ENCODE peak calls at places on chromosomes 3 and 15, in eight cellular contexts. B is IMR-90, D is H54, H is sigmoid colon, S is tibial nerve, Y is transverse colon, O is body of pancreas, W is A549. J is an unnamed sample.

GRCh38 chr3:33915796-33916589 is 117.6 kb downstream of the PDCD6IP start:
- DNase-seq in B (peak; percentile 28), D (no peak), H (no peak), S (no peak), Y (no peak), O (no peak), W (peak; percentile 69), J (no peak)

GRCh38 chr3:127035672-127036071 is 52.8 kb downstream of the PLXNA1 start:
- DNase-seq in B (peak; percentile 77), D (peak; percentile 98), H (peak; percentile 83), S (peak; percentile 50), Y (peak; percentile 91), O (peak; percentile 64), W (peak; percentile 55), J (no peak)

GRCh38 chr3:51985971-51986947 is 2.9 kb downstream of the ACY1 start:
- DNase-seq in B (no peak), D (no peak), H (no peak), S (no peak), Y (peak; percentile 67), O (no peak), W (no peak), J (no peak)

GRCh38 chr3:89419647-89420141 is 312.3 kb downstream of the EPHA3 start:
- DNase-seq in B (no peak), D (no peak), H (no peak), S (no peak), Y (no peak), O (no peak), W (no peak), J (no peak)

GRCh38 chr3:123881771-123882170 is 2.4 kb downstream of the MYLK start:
- DNase-seq in B (no peak), D (no peak), H (no peak), S (no peak), Y (no peak), O (no peak), W (no peak), J (no peak)

GRCh38 chr3:97102641-97103040 is 288.2 kb downstream of the EPHA6 start:
- DNase-seq in B (no peak), D (no peak), H (no peak), S (no peak), Y (no peak), O (no peak), W (no peak), J (no peak)

GRCh38 chr3:95227092-95227491 is 1164.2 kb downstream of the NSUN3 start:
- DNase-seq in B (no peak), D (no peak), H (no peak), S (no peak), Y (no peak), O (no peak), W (no peak), J (no peak)

GRCh38 chr15:50256188-50257041 is 9.1 kb downstream of the HDC start:
- DNase-seq in B (peak; percentile 89), D (no peak), H (no peak), S (no peak), Y (no peak), O (no peak), W (peak; percentile 84), J (no peak)

GRCh38 chr15:65194826-65195541 is 9.8 kb upstream of the CLPX start:
- DNase-seq in B (no peak), D (no peak), H (peak; percentile 81), S (no peak), Y (no peak), O (no peak), W (no peak), J (no peak)

GRCh38 chr3:173306110-173306509 is 91.4 kb upstream of the NLGN1 start:
- DNase-seq in B (no peak), D (no peak), H (no peak), S (no peak), Y (no peak), O (no peak), W (no peak), J (no peak)

GRCh38 chr3:124775776-124776336 is 45.6 kb downstream of the UMPS start:
- DNase-seq in B (no peak), D (no peak), H (no peak), S (no peak), Y (no peak), O (no peak), W (no peak), J (no peak)

GRCh38 chr15:38768970-38769369 is 204.4 kb upstream of the RASGRP1 start:
- DNase-seq in B (peak; percentile 34), D (no peak), H (no peak), S (peak; percentile 32), Y (no peak), O (peak; percentile 13), W (peak; percentile 14), J (no peak)

GRCh38 chr15:59522988-59523461 is 85.0 kb downstream of the FAM81A start:
- DNase-seq in B (no peak), D (no peak), H (no peak), S (no peak), Y (no peak), O (no peak), W (no peak), J (no peak)

GRCh38 chr3:140816372-140816771 is 125.3 kb upstream of the SLC25A36 start:
- DNase-seq in B (no peak), D (no peak), H (no peak), S (no peak), Y (no peak), O (no peak), W (no peak), J (no peak)

DNA sequence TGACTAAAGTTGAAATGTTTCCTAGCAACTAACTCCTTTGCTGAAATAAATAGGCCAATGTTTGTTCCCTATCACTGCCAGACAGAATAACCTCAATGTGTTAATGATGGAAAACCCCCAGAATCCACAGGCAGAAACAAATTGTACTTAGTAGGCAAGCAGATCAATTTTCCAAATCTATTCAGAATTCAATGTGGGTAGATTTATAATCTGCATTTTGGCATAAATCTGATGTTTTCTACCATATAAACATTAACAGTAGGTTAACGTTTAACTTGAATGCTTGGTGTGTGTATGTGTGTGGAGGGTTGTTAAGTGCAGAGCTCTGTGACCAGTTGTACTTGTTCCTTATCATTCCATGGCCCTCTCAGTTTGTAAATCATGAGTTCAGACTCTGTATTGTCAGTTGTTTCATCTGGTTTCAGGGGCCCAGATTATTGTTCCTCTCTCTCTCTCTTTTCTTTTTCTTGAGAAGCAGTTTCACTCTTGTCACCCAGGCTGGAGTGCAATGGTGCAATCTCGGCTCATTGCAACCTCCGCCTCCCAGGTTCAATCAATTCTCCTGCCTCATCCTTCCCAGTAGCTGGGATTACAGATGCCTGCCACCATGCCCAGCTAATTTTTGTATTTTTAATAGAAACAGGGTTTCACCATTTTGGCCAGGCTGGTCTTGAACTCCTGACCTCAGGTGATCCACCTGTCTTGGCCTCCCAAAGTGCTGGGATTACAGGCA is 32.8 kb downstream of the PLSCR1 start:
- DNase-seq in B (no peak), D (no peak), H (no peak), S (no peak), Y (no peak), O (peak; percentile 39), W (no peak), J (peak; percentile 56)
- TF ChIP-seq POLR2A in B (no peak), D (no peak), H (no peak), S (no peak), Y (peak; percentile 12), O (peak; percentile 41), W (no peak), J (no peak)

DNA sequence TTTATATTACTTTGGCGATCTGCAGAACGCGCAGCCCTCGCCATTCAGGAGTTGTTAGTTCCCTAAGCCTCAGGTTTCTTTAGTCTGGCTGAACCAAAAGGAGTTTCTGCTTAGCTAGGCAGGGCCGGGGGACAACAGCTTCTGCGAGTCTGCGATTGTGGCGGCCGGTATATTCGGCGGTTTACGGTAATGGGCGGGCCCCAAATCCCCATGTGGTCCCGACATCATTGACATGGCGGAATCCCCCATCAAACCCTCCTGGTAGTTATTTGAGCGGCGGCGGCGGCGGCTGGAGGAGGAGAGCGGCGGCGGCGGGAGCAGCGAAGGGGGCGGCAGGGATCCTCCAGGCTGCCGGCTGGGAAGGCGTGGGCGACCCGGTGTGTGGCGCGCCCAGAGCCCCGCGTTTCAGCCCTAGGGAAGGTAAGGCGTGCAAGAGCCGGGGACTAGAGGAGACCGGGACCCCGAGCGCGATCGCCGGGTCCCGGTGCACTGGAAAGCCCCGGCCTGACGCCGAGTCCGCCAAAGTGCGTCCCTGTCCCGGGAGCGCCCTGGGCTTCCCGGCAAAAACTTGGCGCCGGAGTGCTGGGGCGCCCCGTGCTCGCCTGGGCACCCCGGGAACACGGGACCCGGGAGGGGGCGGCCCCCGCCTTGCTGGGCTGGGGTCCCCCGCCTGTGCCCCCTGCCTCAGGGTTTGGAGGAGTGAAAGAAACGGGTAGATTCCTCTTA is at the start of gene FNDC3B:
- DNase-seq in B (peak; percentile 95), D (peak; percentile 76), H (peak; percentile 97), S (peak; percentile 90), Y (peak; percentile 96), O (peak; percentile 95), W (peak; percentile 93), J (peak; percentile 95)
- TF ChIP-seq POLR2A in B (peak; percentile 93), D (peak; percentile 79), H (peak; percentile 86), S (peak; percentile 90), Y (peak; percentile 87), O (peak; percentile 98), W (peak; percentile 56), J (peak; percentile 98)

GRCh38 chr3:101827211-101828174 is 21.8 kb upstream of the NFKBIZ start:
- DNase-seq in B (peak; percentile 84), D (no peak), H (peak; percentile 90), S (peak; percentile 60), Y (peak; percentile 84), O (peak; percentile 70), W (peak; percentile 67), J (peak; percentile 80)
- TF ChIP-seq POLR2A in B (peak; percentile 83), D (peak; percentile 26), H (peak; percentile 48), S (peak; percentile 52), Y (peak; percentile 82), O (peak; percentile 79), W (no peak), J (peak; percentile 79)

GRCh38 chr3:24846286-24846860 is 351.7 kb upstream of the THRB start:
- DNase-seq in B (no peak), D (no peak), H (no peak), S (no peak), Y (no peak), O (no peak), W (no peak), J (no peak)

GRCh38 chr3:24838533-24838932 is 343.9 kb upstream of the THRB start:
- DNase-seq in B (no peak), D (no peak), H (no peak), S (no peak), Y (no peak), O (no peak), W (no peak), J (no peak)

GRCh38 chr3:24845524-24846155 is 351.0 kb upstream of the THRB start:
- DNase-seq in B (no peak), D (no peak), H (no peak), S (no peak), Y (no peak), O (no peak), W (no peak), J (no peak)

GRCh38 chr3:24843955-24844354 is 349.3 kb upstream of the THRB start:
- DNase-seq in B (no peak), D (no peak), H (peak; percentile 90), S (no peak), Y (peak; percentile 12), O (no peak), W (no peak), J (no peak)
- TF ChIP-seq POLR2A in B (no peak), D (no peak), H (no peak), S (no peak), Y (no peak), O (no peak), W (no peak), J (no peak)

J was measured in right lobe of liver.